ENCODE peak calls at places on chromosomes 12 and 14, in seven cellular contexts. One of them, this sample, is unnamed.

GRCh38 chr12:120892265-120892664 is 11.9 kb downstream of the SPPL3 start:
- DNase-seq in thoracic aorta: no peak
- DNase-seq in GM23248: no peak
- DNase-seq in mucosa of descending colon: no peak
- DNase-seq in upper lobe of left lung: no peak
- DNase-seq in neural progenitor cell: no peak
- DNase-seq in tibial artery: no peak
- DNase-seq in this sample: no peak

GRCh38 chr14:74577247-74577947 is 34.6 kb downstream of the LTBP2 start:
- DNase-seq in thoracic aorta: no peak
- DNase-seq in GM23248: peak; percentile 58
- DNase-seq in mucosa of descending colon: no peak
- DNase-seq in upper lobe of left lung: no peak
- DNase-seq in neural progenitor cell: no peak
- DNase-seq in tibial artery: peak; percentile 85
- DNase-seq in this sample: no peak

GRCh38 chr12:5377997-5378596 is 53.8 kb upstream of the NTF3 start:
- DNase-seq in thoracic aorta: no peak
- DNase-seq in GM23248: no peak
- DNase-seq in mucosa of descending colon: peak; percentile 90
- DNase-seq in upper lobe of left lung: no peak
- DNase-seq in neural progenitor cell: no peak
- DNase-seq in tibial artery: no peak
- DNase-seq in this sample: no peak

GRCh38 chr12:87667378-87667777 is 361.8 kb downstream of the C12orf50 start:
- DNase-seq in thoracic aorta: no peak
- DNase-seq in GM23248: peak; percentile 46
- DNase-seq in mucosa of descending colon: no peak
- DNase-seq in upper lobe of left lung: no peak
- DNase-seq in neural progenitor cell: no peak
- DNase-seq in tibial artery: no peak
- DNase-seq in this sample: peak; percentile 49

GRCh38 chr12:108832730-108833354 is 24.5 kb downstream of the SSH1 start:
- DNase-seq in thoracic aorta: no peak
- DNase-seq in GM23248: peak; percentile 95
- DNase-seq in mucosa of descending colon: no peak
- DNase-seq in upper lobe of left lung: no peak
- DNase-seq in neural progenitor cell: no peak
- DNase-seq in tibial artery: no peak
- DNase-seq in this sample: no peak

GRCh38 chr12:66804555-66804954 is 125.7 kb upstream of the GRIP1 start:
- DNase-seq in thoracic aorta: no peak
- DNase-seq in GM23248: no peak
- DNase-seq in mucosa of descending colon: no peak
- DNase-seq in upper lobe of left lung: no peak
- DNase-seq in neural progenitor cell: peak; percentile 41
- DNase-seq in tibial artery: no peak
- DNase-seq in this sample: no peak

GRCh38 chr12:96422192-96422591 is 22.0 kb upstream of the CDK17 start:
- DNase-seq in thoracic aorta: no peak
- DNase-seq in GM23248: peak; percentile 82
- DNase-seq in mucosa of descending colon: no peak
- DNase-seq in upper lobe of left lung: no peak
- DNase-seq in neural progenitor cell: no peak
- DNase-seq in tibial artery: no peak
- DNase-seq in this sample: no peak

GRCh38 chr12:18819471-18819870 is 81.6 kb downstream of the CAPZA3 start:
- DNase-seq in thoracic aorta: no peak
- DNase-seq in GM23248: no peak
- DNase-seq in mucosa of descending colon: no peak
- DNase-seq in upper lobe of left lung: no peak
- DNase-seq in neural progenitor cell: no peak
- DNase-seq in tibial artery: no peak
- DNase-seq in this sample: no peak

GRCh38 chr12:44968960-44969359 is 81.9 kb downstream of the DBX2 start:
- DNase-seq in thoracic aorta: no peak
- DNase-seq in GM23248: no peak
- DNase-seq in mucosa of descending colon: no peak
- DNase-seq in upper lobe of left lung: no peak
- DNase-seq in neural progenitor cell: no peak
- DNase-seq in tibial artery: no peak
- DNase-seq in this sample: no peak

GRCh38 chr14:35934499-35934898 is 108.4 kb downstream of the BRMS1L start:
- DNase-seq in thoracic aorta: no peak
- DNase-seq in GM23248: no peak
- DNase-seq in mucosa of descending colon: no peak
- DNase-seq in upper lobe of left lung: no peak
- DNase-seq in neural progenitor cell: no peak
- DNase-seq in tibial artery: no peak
- DNase-seq in this sample: no peak

GRCh38 chr14:35929171-35929570 is 103.0 kb downstream of the BRMS1L start:
- DNase-seq in thoracic aorta: no peak
- DNase-seq in GM23248: no peak
- DNase-seq in mucosa of descending colon: no peak
- DNase-seq in upper lobe of left lung: no peak
- DNase-seq in neural progenitor cell: no peak
- DNase-seq in tibial artery: no peak
- DNase-seq in this sample: no peak

GRCh38 chr14:35932659-35933159 is 106.6 kb downstream of the BRMS1L start:
- DNase-seq in thoracic aorta: no peak
- DNase-seq in GM23248: no peak
- DNase-seq in mucosa of descending colon: peak; percentile 7
- DNase-seq in upper lobe of left lung: no peak
- DNase-seq in neural progenitor cell: no peak
- DNase-seq in tibial artery: no peak
- DNase-seq in this sample: no peak

GRCh38 chr14:35931346-35931745 is 105.2 kb downstream of the BRMS1L start:
- DNase-seq in thoracic aorta: no peak
- DNase-seq in GM23248: no peak
- DNase-seq in mucosa of descending colon: no peak
- DNase-seq in upper lobe of left lung: no peak
- DNase-seq in neural progenitor cell: no peak
- DNase-seq in tibial artery: no peak
- DNase-seq in this sample: no peak

DNA sequence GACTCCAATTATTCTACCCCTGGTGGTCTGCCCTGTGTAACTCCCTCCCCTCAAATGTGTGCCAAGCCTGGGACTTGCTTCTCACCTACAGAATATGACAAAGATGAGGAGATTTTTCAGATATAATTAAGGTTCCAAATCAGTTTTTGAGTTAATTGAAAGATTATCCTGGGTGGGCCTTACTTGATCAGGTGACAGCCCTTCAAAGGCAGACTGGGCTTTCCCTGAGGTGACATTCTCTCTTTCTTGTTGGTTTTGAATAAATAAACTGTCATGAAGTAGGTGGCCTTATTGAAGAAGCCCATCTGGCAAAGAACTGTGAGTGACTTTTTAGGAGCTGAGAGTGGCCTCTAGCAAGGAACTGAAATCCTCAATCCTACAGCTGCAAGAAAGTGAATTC is 106.0 kb downstream of the BRMS1L start:
- DNase-seq in thoracic aorta: no peak
- DNase-seq in GM23248: no peak
- DNase-seq in mucosa of descending colon: no peak
- DNase-seq in upper lobe of left lung: no peak
- DNase-seq in neural progenitor cell: no peak
- DNase-seq in tibial artery: no peak
- DNase-seq in this sample: no peak
- H3K4me1 ChIP-seq in thoracic aorta: no peaks in the 10 kb centered on the region
- H3K4me1 ChIP-seq in GM23248: peaks cover 2% of the 10 kb centered on the region
- H3K4me1 ChIP-seq in mucosa of descending colon: no peaks in the 10 kb centered on the region
- H3K4me1 ChIP-seq in upper lobe of left lung: no peaks in the 10 kb centered on the region
- H3K4me1 ChIP-seq in neural progenitor cell: no peaks in the 10 kb centered on the region
- H3K4me1 ChIP-seq in tibial artery: no peaks in the 10 kb centered on the region
- H3K4me1 ChIP-seq in this sample: no peaks in the 10 kb centered on the region

GRCh38 chr12:21775130-21775920 is 819 bp upstream of the KCNJ8 start:
- DNase-seq in thoracic aorta: no peak
- DNase-seq in GM23248: no peak
- DNase-seq in mucosa of descending colon: no peak
- DNase-seq in upper lobe of left lung: no peak
- DNase-seq in neural progenitor cell: no peak
- DNase-seq in tibial artery: no peak
- DNase-seq in this sample: no peak

GRCh38 chr12:21773263-21773741 is 1.2 kb downstream of the KCNJ8 start:
- DNase-seq in thoracic aorta: no peak
- DNase-seq in GM23248: peak; percentile 48
- DNase-seq in mucosa of descending colon: peak; percentile 31
- DNase-seq in upper lobe of left lung: peak; percentile 66
- DNase-seq in neural progenitor cell: peak; percentile 73
- DNase-seq in tibial artery: peak; percentile 80
- DNase-seq in this sample: peak; percentile 16

GRCh38 chr12:21776242-21776641 is 1.7 kb upstream of the KCNJ8 start:
- DNase-seq in thoracic aorta: no peak
- DNase-seq in GM23248: no peak
- DNase-seq in mucosa of descending colon: no peak
- DNase-seq in upper lobe of left lung: no peak
- DNase-seq in neural progenitor cell: no peak
- DNase-seq in tibial artery: no peak
- DNase-seq in this sample: no peak

GRCh38 chr12:21773799-21774198 is 707 bp downstream of the KCNJ8 start:
- DNase-seq in thoracic aorta: no peak
- DNase-seq in GM23248: peak; percentile 45
- DNase-seq in mucosa of descending colon: no peak
- DNase-seq in upper lobe of left lung: no peak
- DNase-seq in neural progenitor cell: peak; percentile 15
- DNase-seq in tibial artery: no peak
- DNase-seq in this sample: no peak

GRCh38 chr12:21774358-21775129 is at the start of gene KCNJ8:
- DNase-seq in thoracic aorta: peak; percentile 33
- DNase-seq in GM23248: peak; percentile 73
- DNase-seq in mucosa of descending colon: peak; percentile 19
- DNase-seq in upper lobe of left lung: peak; percentile 90
- DNase-seq in neural progenitor cell: peak; percentile 81
- DNase-seq in tibial artery: peak; percentile 94
- DNase-seq in this sample: peak; percentile 26
- H3K4me3 ChIP-seq in thoracic aorta: peak within 1 kb of the TSS; percentile 89
- H3K4me3 ChIP-seq in GM23248: peak within 1 kb of the TSS; percentile 95
- H3K4me3 ChIP-seq in mucosa of descending colon: no peak within 1 kb of the TSS
- H3K4me3 ChIP-seq in upper lobe of left lung: peak within 1 kb of the TSS; percentile 56
- H3K4me3 ChIP-seq in neural progenitor cell: peak within 1 kb of the TSS; percentile 68
- H3K4me3 ChIP-seq in tibial artery: peak within 1 kb of the TSS; percentile 68
- H3K4me3 ChIP-seq in this sample: peak within 1 kb of the TSS; percentile 30

GRCh38 chr14:102805941-102806340 is 28.7 kb downstream of the TRAF3 start:
- DNase-seq in thoracic aorta: no peak
- DNase-seq in GM23248: no peak
- DNase-seq in mucosa of descending colon: no peak
- DNase-seq in upper lobe of left lung: no peak
- DNase-seq in neural progenitor cell: no peak
- DNase-seq in tibial artery: no peak
- DNase-seq in this sample: no peak
- H3K4me1 ChIP-seq in thoracic aorta: no peaks in the 10 kb centered on the region
- H3K4me1 ChIP-seq in GM23248: no peaks in the 10 kb centered on the region
- H3K4me1 ChIP-seq in mucosa of descending colon: peaks cover 26% of the 10 kb centered on the region
- H3K4me1 ChIP-seq in upper lobe of left lung: no peaks in the 10 kb centered on the region
- H3K4me1 ChIP-seq in neural progenitor cell: no peaks in the 10 kb centered on the region
- H3K4me1 ChIP-seq in tibial artery: no peaks in the 10 kb centered on the region
- H3K4me1 ChIP-seq in this sample: no peaks in the 10 kb centered on the region

DNA sequence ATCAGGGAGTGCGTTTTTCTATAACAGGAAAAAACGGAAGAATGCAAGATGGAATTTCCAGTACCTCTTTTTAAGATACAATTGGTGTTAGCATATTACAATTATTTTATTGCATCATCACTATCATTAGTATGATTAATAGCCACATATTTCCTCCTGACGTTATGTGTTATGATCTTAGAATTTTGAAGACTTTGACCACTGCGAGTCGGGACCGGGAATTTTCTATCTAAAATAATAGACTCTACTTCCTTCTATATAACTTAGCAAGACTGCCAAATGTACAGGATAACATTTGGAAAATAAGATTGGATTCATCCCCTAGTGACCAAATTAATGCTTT is 717 bp upstream of the SAV1 start:
- DNase-seq in thoracic aorta: no peak
- DNase-seq in GM23248: no peak
- DNase-seq in mucosa of descending colon: no peak
- DNase-seq in upper lobe of left lung: no peak
- DNase-seq in neural progenitor cell: no peak
- DNase-seq in tibial artery: no peak
- DNase-seq in this sample: no peak
- H3K4me3 ChIP-seq in thoracic aorta: peak overlapping the region; percentile 81
- H3K4me3 ChIP-seq in GM23248: peak overlapping the region; percentile 90
- H3K4me3 ChIP-seq in mucosa of descending colon: no peak overlapping the region
- H3K4me3 ChIP-seq in upper lobe of left lung: peak overlapping the region; percentile 88
- H3K4me3 ChIP-seq in neural progenitor cell: peak overlapping the region; percentile 87
- H3K4me3 ChIP-seq in tibial artery: peak overlapping the region; percentile 78
- H3K4me3 ChIP-seq in this sample: peak overlapping the region; percentile 90

GRCh38 chr12:1835178-1836131 is 15.1 kb downstream of the LRTM2 start:
- DNase-seq in thoracic aorta: no peak
- DNase-seq in GM23248: no peak
- DNase-seq in mucosa of descending colon: no peak
- DNase-seq in upper lobe of left lung: peak; percentile 58
- DNase-seq in neural progenitor cell: no peak
- DNase-seq in tibial artery: no peak
- DNase-seq in this sample: no peak
- H3K4me1 ChIP-seq in thoracic aorta: no peaks in the 10 kb centered on the region
- H3K4me1 ChIP-seq in GM23248: no peaks in the 10 kb centered on the region
- H3K4me1 ChIP-seq in mucosa of descending colon: no peaks in the 10 kb centered on the region
- H3K4me1 ChIP-seq in upper lobe of left lung: no peaks in the 10 kb centered on the region
- H3K4me1 ChIP-seq in neural progenitor cell: peaks cover 6% of the 10 kb centered on the region
- H3K4me1 ChIP-seq in tibial artery: no peaks in the 10 kb centered on the region
- H3K4me1 ChIP-seq in this sample: peaks cover 20% of the 10 kb centered on the region

DNA sequence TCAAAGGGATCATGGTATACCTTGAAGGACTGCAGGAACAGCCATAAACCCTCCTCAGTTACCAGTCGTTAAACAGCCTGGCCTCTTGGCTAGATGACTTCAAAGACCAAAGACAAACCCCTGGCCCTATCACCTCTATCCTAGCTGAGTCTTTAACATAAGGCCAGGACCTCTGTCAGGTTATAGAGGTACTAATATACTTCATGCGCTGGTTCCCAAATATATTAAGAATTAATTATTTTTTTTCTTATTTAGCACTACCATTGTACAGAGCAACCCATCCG is 459.8 kb downstream of the RAD51B start:
- DNase-seq in thoracic aorta: no peak
- DNase-seq in GM23248: no peak
- DNase-seq in mucosa of descending colon: no peak
- DNase-seq in upper lobe of left lung: no peak
- DNase-seq in neural progenitor cell: no peak
- DNase-seq in tibial artery: no peak
- DNase-seq in this sample: no peak
- H3K4me3 ChIP-seq in thoracic aorta: no peak overlapping the region
- H3K4me3 ChIP-seq in GM23248: no peak overlapping the region
- H3K4me3 ChIP-seq in mucosa of descending colon: no peak overlapping the region
- H3K4me3 ChIP-seq in upper lobe of left lung: no peak overlapping the region
- H3K4me3 ChIP-seq in neural progenitor cell: no peak overlapping the region
- H3K4me3 ChIP-seq in tibial artery: no peak overlapping the region
- H3K4me3 ChIP-seq in this sample: no peak overlapping the region

GRCh38 chr12:52006726-52007157 is at the start of gene TAMALIN:
- DNase-seq in thoracic aorta: no peak
- DNase-seq in GM23248: peak; percentile 59
- DNase-seq in mucosa of descending colon: peak; percentile 64
- DNase-seq in upper lobe of left lung: peak; percentile 96
- DNase-seq in neural progenitor cell: peak; percentile 69
- DNase-seq in tibial artery: peak; percentile 83
- DNase-seq in this sample: peak; percentile 83
- H3K4me1 ChIP-seq in thoracic aorta: peaks cover 8% of the 10 kb centered on the region
- H3K4me1 ChIP-seq in GM23248: peaks cover 9% of the 10 kb centered on the region
- H3K4me1 ChIP-seq in mucosa of descending colon: no peaks in the 10 kb centered on the region
- H3K4me1 ChIP-seq in upper lobe of left lung: peaks cover 53% of the 10 kb centered on the region
- H3K4me1 ChIP-seq in neural progenitor cell: peaks cover 31% of the 10 kb centered on the region
- H3K4me1 ChIP-seq in tibial artery: peaks cover 8% of the 10 kb centered on the region
- H3K4me1 ChIP-seq in this sample: peaks cover 26% of the 10 kb centered on the region

This sample was measured in A673.